ENCODE peak calls at places on chromosomes 2 and 18, in nine cellular contexts. I is endodermal cell, F is AG04450, X is PC-9, H is transverse colon, P is cardiac muscle cell, G is left lung, D is heart right ventricle, J is upper lobe of right lung. M is an unnamed sample.

GRCh38 chr2:180901331-180901730 is 79.1 kb upstream of the UBE2E3 start:
- DNase-seq in I (no peak), X (no peak), H (no peak), D (no peak), J (no peak), P (no peak), G (no peak), F (no peak), M (no peak)

GRCh38 chr18:41075212-41075611 is 879.8 kb upstream of the PIK3C3 start:
- DNase-seq in F (peak), G (no peak), X (no peak), D (no peak), I (no peak), H (no peak), J (no peak), P (peak), M (no peak)

GRCh38 chr2:165794520-165794882 is 454 bp upstream of the GALNT3 start:
- DNase-seq in P (peak), I (peak), F (no peak), J (peak), D (peak), H (peak), G (peak), X (peak), M (no peak)

GRCh38 chr2:144507441-144508161 is 12.3 kb downstream of the ZEB2 start:
- DNase-seq in D (no peak), P (no peak), I (no peak), J (no peak), F (no peak), X (no peak), G (no peak), H (no peak), M (no peak)

GRCh38 chr2:189076572-189076971 is 102.4 kb downstream of the COL3A1 start:
- DNase-seq in P (peak), D (no peak), G (no peak), F (no peak), I (no peak), X (no peak), H (peak), J (no peak), M (no peak)

GRCh38 chr2:18124126-18124835 is 245.8 kb downstream of the KCNS3 start:
- DNase-seq in G (no peak), J (no peak), I (no peak), P (no peak), X (no peak), D (peak), F (no peak), H (no peak), M (no peak)

GRCh38 chr2:135985826-135986393 is 484 bp upstream of the DARS1 start:
- DNase-seq in H (no peak), G (no peak), D (no peak), I (no peak), P (no peak), F (no peak), J (no peak), X (no peak), M (no peak)

GRCh38 chr2:206452750-206453149 is 9.4 kb downstream of the ADAM23 start:
- DNase-seq in G (no peak), J (no peak), D (no peak), P (peak), H (no peak), F (no peak), X (no peak), I (no peak), M (no peak)

GRCh38 chr18:46449033-46449432 is 208.0 kb downstream of the LOXHD1 start:
- DNase-seq in G (no peak), X (no peak), D (no peak), I (peak), J (no peak), H (no peak), P (no peak), F (no peak), M (no peak)

GRCh38 chr2:18690342-18690741 is 101.0 kb upstream of the NT5C1B start:
- DNase-seq in G (no peak), D (no peak), F (no peak), H (no peak), I (peak), P (no peak), X (no peak), J (no peak), M (no peak)

GRCh38 chr2:128287780-128288735 is 30.6 kb downstream of the HS6ST1 start:
- DNase-seq in H (no peak), J (no peak), I (no peak), F (no peak), P (no peak), D (no peak), X (no peak), G (no peak), M (no peak)

GRCh38 chr2:106582431-106583143 is 95.4 kb downstream of the CD8B2 start:
- DNase-seq in X (peak), J (peak), I (peak), G (peak), F (peak), D (peak), H (peak), P (peak), M (peak)

GRCh38 chr18:23503967-23504352 is 649 bp downstream of the RMC1 start:
- DNase-seq in H (no peak), P (peak), F (no peak), X (no peak), G (no peak), I (no peak), J (no peak), D (no peak), M (no peak)

GRCh38 chr2:131584940-131585339 is 57.3 kb downstream of the CCDC74A start:
- DNase-seq in J (no peak), H (no peak), G (no peak), I (no peak), X (no peak), D (no peak), F (no peak), P (no peak), M (no peak)

GRCh38 chr2:131584380-131584779 is 56.7 kb downstream of the CCDC74A start:
- DNase-seq in P (no peak), G (no peak), J (no peak), F (no peak), I (no peak), H (no peak), D (no peak), X (no peak), M (no peak)

GRCh38 chr2:131577812-131578211 is 50.1 kb downstream of the CCDC74A start:
- DNase-seq in G (no peak), D (no peak), J (no peak), P (no peak), H (no peak), I (no peak), X (no peak), F (no peak), M (no peak)

DNA sequence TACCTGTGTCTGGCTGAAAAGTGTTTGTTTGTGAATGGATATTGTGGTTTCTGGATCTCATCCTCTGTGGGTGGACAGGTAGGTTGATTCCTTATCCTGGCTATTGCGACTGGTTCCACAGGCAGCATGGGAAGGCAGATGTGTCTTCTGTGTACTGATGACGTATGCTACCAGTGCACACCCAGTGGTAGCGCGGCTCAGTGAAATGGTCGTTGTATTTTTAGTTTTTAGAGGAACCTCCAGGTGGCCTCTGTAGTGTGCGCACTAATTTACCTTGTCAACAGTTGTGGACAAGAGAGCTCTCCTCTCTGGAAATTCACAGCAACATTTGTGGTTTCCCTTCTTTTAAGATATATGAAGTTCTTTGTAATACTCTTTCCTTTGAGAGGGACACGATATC is 52.5 kb downstream of the CCDC74A start:
- DNase-seq in X (no peak), J (no peak), H (no peak), G (no peak), P (no peak), D (no peak), F (no peak), I (no peak), M (no peak)
- H3K4me3 ChIP-seq in X (no peak), J (no peak), H (no peak), G (no peak), P (no peak), D (no peak), F (no peak), I (no peak), M (no peak)

DNA sequence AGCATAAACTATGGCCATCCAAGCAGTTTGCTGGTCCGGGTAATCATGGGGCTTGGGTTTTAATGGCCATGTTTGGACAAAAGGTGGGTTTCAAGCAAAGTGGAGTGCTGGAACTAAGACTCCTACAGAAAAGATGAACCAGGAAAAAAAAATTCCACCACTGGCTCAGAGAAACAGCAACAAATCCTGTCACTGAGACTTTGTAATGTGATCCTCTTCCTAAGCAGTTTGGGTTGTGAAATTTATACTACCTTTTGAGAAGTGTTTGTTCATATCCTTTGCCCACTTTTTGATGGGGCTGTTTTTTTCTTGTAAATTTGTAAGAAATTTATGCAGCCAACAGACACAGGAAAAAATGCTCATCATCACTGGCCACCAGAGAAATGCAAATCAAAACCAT is 40.2 kb downstream of the MRPL33 start:
- DNase-seq in G (no peak), P (no peak), I (no peak), X (no peak), F (no peak), H (no peak), D (no peak), J (no peak), M (no peak)
- TF ChIP-seq CTCF in G (no peak), P (no peak), I (no peak), X (no peak), F (no peak), H (no peak), D (no peak), J (no peak), M (no peak)

DNA sequence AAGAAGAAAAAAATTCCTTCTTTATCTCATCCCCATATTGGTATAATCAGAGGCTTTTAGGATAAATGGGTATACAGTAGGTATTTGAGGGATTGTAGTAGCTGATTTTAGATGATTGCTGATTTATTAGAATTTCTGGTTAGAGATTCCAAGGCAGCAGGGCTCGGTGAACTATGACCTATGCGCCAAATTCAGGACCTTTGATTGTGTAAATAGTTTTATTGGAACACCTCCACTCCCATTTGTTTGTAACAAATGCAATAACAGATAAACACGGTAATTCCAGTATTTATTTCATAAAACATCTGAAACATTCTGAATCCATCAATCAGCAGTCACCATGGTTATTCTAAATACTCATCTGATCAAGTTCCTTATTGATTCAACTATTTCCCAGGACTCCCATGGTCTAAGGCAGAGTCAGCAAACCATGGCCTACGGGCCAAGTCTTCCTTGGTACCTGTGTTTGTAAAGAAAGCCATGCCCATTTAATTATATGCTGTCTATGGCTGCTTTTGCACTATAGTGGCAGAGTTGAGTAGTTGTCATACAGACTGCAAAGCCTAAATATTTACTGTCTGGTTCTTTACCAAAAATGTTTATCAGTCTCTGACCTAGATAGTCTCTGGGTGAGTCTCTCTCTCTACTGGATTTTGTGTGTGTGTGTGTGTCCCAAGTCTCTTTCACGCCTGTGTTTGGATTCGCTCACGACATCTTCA is 4.3 kb downstream of the MGAT5 start:
- DNase-seq in H (no peak), X (no peak), P (no peak), I (no peak), D (no peak), J (no peak), F (no peak), G (no peak), M (no peak)
- H3K4me3 ChIP-seq in H (no peak), X (no peak), P (no peak), I (no peak), D (no peak), J (no peak), F (no peak), G (no peak), M (no peak)

GRCh38 chr2:7096726-7097352 is 179.6 kb downstream of the RNF144A start:
- DNase-seq in X (no peak), F (no peak), P (no peak), D (no peak), G (no peak), I (no peak), H (no peak), J (no peak), M (no peak)
- TF ChIP-seq CTCF in X (no peak), F (no peak), P (no peak), D (no peak), G (no peak), I (no peak), H (no peak), J (no peak), M (no peak)

DNA sequence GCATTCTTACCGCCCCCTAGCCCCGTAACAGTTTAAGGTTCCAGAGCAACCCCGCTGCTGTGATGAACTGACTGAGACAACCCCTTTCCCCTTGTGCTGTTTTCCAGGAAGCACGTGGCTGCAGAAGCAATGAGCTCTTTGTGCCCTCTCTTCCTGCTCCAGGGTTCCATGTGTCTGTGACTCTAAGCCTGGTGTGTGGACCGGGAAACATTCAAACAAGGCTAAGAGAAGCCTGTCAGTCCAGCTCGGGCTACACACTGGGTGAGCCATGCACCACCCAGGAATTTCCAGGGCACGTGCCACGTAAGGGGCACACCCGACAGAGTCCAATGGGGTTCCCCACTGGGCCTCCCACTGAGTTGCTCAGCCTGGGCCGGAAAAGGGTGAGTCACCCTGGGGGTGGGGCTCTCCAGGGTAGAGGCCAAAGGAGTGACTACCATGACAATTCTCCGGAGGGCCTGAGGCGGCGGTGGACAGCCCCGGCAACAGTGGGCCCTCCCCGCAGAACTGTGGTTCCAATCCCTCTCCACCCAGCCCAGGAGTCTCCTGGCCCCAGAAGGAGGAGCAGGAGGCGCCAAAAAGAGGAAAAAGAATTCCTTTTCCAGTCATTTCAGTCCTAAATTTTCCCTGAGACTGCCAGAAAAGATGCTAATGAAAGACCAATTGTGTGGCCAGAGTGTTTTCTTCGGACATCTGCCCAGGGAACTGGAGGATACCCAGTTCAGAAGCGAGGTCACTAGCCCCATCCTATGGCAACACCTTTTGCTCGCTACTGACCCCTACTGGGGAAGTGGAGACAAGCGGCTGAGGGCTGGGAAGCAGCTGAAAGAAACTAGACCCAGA is 157.8 kb upstream of the SLC1A4 start:
- DNase-seq in X (peak), J (peak), G (peak), D (peak), P (peak), I (peak), F (peak), H (peak), M (peak)
- H3K4me3 ChIP-seq in X (peak), J (no peak), G (no peak), D (peak), P (no peak), I (no peak), F (no peak), H (no peak), M (no peak)

GRCh38 chr2:167548396-167548795 is 660.1 kb downstream of the XIRP2 start:
- DNase-seq in J (no peak), D (no peak), X (no peak), I (no peak), P (no peak), F (no peak), H (no peak), G (no peak), M (no peak)

GRCh38 chr2:167553635-167554034 is 665.4 kb downstream of the XIRP2 start:
- DNase-seq in H (no peak), X (no peak), J (no peak), D (no peak), I (no peak), G (no peak), F (no peak), P (no peak), M (no peak)

GRCh38 chr2:167544602-167545001 is 656.3 kb downstream of the XIRP2 start:
- DNase-seq in J (no peak), G (no peak), H (no peak), I (no peak), P (no peak), F (no peak), X (no peak), D (no peak), M (no peak)

GRCh38 chr2:167551411-167551810 is 663.1 kb downstream of the XIRP2 start:
- DNase-seq in H (no peak), I (no peak), F (no peak), X (no peak), D (no peak), P (no peak), J (no peak), G (no peak), M (no peak)

GRCh38 chr2:167550448-167550847 is 662.2 kb downstream of the XIRP2 start:
- DNase-seq in J (no peak), G (no peak), D (no peak), I (no peak), P (peak), X (no peak), F (no peak), H (no peak), M (no peak)
- TF ChIP-seq CTCF in J (peak), G (no peak), D (no peak), I (peak), P (peak), X (peak), F (peak), H (peak), M (peak)

GRCh38 chr2:150846691-150847090 is 359.2 kb upstream of the RND3 start:
- DNase-seq in P (no peak), J (no peak), H (no peak), D (no peak), G (no peak), I (no peak), F (no peak), X (no peak), M (no peak)

GRCh38 chr2:150850641-150851040 is 363.2 kb upstream of the RND3 start:
- DNase-seq in X (no peak), G (no peak), H (no peak), J (no peak), P (no peak), F (no peak), D (no peak), I (no peak), M (no peak)

GRCh38 chr2:150853258-150853657 is 365.8 kb upstream of the RND3 start:
- DNase-seq in J (no peak), F (no peak), I (no peak), P (no peak), X (no peak), D (no peak), H (no peak), G (no peak), M (no peak)

GRCh38 chr2:150847578-150847977 is 360.1 kb upstream of the RND3 start:
- DNase-seq in I (no peak), P (no peak), D (no peak), F (no peak), X (no peak), J (no peak), H (no peak), G (no peak), M (no peak)
- H3K4me3 ChIP-seq in I (no peak), P (no peak), D (no peak), F (no peak), X (no peak), J (no peak), H (no peak), G (no peak), M (no peak)

GRCh38 chr18:48573632-48574293 is 34.9 kb downstream of the CTIF start:
- DNase-seq in I (peak), X (no peak), F (no peak), P (no peak), D (no peak), J (no peak), H (no peak), G (no peak), M (no peak)
- TF ChIP-seq CTCF in I (peak), X (no peak), F (no peak), P (no peak), D (no peak), J (no peak), H (no peak), G (no peak), M (no peak)

DNA sequence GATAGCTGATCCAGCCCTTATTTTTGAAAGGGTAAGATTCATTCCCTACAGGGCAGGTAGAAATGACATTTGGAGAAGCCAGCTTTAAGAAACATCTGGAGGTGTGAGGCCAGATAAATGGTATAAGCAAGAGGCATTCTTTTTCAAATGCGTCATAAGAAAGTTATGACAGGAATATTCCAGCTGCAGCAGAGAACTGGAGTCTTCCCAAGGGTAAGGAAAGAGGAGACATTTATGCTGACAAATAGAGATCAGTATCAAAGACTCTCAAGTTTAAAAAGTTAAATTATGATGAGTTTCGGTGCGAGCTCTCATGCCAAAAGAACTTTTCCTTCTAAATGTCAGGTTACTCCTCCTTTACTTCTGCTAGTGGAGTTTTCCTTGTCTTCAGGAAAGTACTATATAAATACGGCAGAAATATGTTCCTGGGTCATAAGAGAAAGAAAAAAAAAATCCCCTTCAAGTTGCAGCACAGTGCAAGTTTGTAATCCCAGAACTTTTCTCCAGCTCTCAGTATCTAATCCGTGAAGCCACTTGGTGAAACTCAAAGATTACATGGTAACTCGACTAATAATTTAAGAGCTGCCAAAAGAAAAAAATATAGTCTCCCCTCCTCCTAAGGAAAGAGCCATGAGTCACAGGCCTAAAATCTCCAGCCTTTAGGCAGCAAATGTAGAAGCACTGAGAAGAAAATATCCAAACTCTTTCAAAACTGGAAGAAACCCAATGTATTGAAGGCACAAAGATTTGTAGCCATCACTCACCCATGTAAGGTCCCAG is 428.1 kb downstream of the MEIS1 start:
- DNase-seq in F (peak), G (no peak), X (no peak), I (no peak), P (peak), D (no peak), H (no peak), J (no peak), M (no peak)
- H3K4me3 ChIP-seq in F (no peak), G (no peak), X (no peak), I (no peak), P (no peak), D (no peak), H (no peak), J (no peak), M (no peak)